ENCODE peak calls at places on chromosomes 7 and 10, in four cellular contexts. L is cardiac muscle cell, T is left lung, R is astrocyte. U is an unnamed sample.

GRCh38 chr7:27453702-27454405 is 208.8 kb downstream of the HIBADH start:
- DNase-seq in L (peak; percentile 19), T (no peak), R (peak; percentile 75), U (no peak)

GRCh38 chr10:69048103-69048502 is 39.8 kb upstream of the SRGN start:
- DNase-seq in R (no peak), T (no peak), L (no peak), U (no peak)

GRCh38 chr10:127990846-127991542 is 84.1 kb downstream of the PTPRE start:
- DNase-seq in R (peak; percentile 98), L (no peak), T (no peak), U (peak; percentile 13)

GRCh38 chr7:20214787-20215669 is 2.2 kb downstream of the MACC1 start:
- DNase-seq in L (no peak), T (no peak), R (peak; percentile 34), U (no peak)

GRCh38 chr7:54663186-54663585 is 95.8 kb downstream of the SEC61G start:
- DNase-seq in T (no peak), L (no peak), R (no peak), U (no peak)

GRCh38 chr7:51020944-51021343 is 238.2 kb upstream of the GRB10 start:
- DNase-seq in L (no peak), R (no peak), T (no peak), U (no peak)

GRCh38 chr7:82410461-82410860 is 33.1 kb downstream of the CACNA2D1 start:
- DNase-seq in L (peak; percentile 81), R (no peak), T (no peak), U (no peak)

GRCh38 chr10:122333037-122333436 is 41.5 kb upstream of the PLEKHA1 start:
- DNase-seq in T (no peak), R (no peak), L (no peak), U (no peak)

GRCh38 chr7:121832347-121832746 is 40.6 kb upstream of the PTPRZ1 start:
- DNase-seq in T (no peak), R (peak; percentile 4), L (no peak), U (no peak)

GRCh38 chr10:23293145-23293724 is 51.4 kb downstream of the C10orf67 start:
- DNase-seq in T (no peak), L (peak; percentile 63), R (peak; percentile 8), U (no peak)

GRCh38 chr10:33199731-33200130 is 134.7 kb downstream of the NRP1 start:
- DNase-seq in R (no peak), T (no peak), L (no peak), U (no peak)

GRCh38 chr10:96417432-96417831 is 58.6 kb upstream of the OPALIN start:
- DNase-seq in T (no peak), L (peak; percentile 40), R (peak; percentile 24), U (no peak)

GRCh38 chr10:133165556-133166503 is 5.8 kb downstream of the KNDC1 start:
- DNase-seq in R (no peak), T (peak; percentile 74), L (no peak), U (no peak)

GRCh38 chr10:43305881-43306280 is 39.0 kb upstream of the RASGEF1A start:
- DNase-seq in R (no peak), L (no peak), T (no peak), U (no peak)

GRCh38 chr10:635088-635861 is 54.2 kb downstream of the DIP2C start:
- DNase-seq in L (no peak), T (no peak), R (no peak), U (no peak)

GRCh38 chr7:1042161-1042833 is 2.0 kb upstream of the GPR146 start:
- DNase-seq in R (no peak), L (no peak), T (no peak), U (no peak)

GRCh38 chr10:129531195-129531968 is 64.3 kb downstream of the MGMT start:
- DNase-seq in T (no peak), L (peak; percentile 24), R (peak; percentile 71), U (peak; percentile 11)

GRCh38 chr10:98106531-98106930 is 27.9 kb upstream of the R3HCC1L start:
- DNase-seq in L (no peak), R (no peak), T (no peak), U (no peak)

GRCh38 chr7:40944981-40945585 is 757.8 kb downstream of the INHBA start:
- DNase-seq in L (no peak), T (no peak), R (no peak), U (no peak)

GRCh38 chr7:91285966-91286365 is 21.7 kb downstream of the FZD1 start:
- DNase-seq in R (peak; percentile 74), T (no peak), L (no peak), U (no peak)

GRCh38 chr10:124152139-124152780 is 58.9 kb upstream of the CHST15 start:
- DNase-seq in T (peak; percentile 85), R (peak; percentile 82), L (no peak), U (no peak)

GRCh38 chr10:48493083-48493871 is 111.6 kb downstream of the ARHGAP22 start:
- DNase-seq in L (no peak), T (no peak), R (no peak), U (no peak)

GRCh38 chr7:98420966-98421612 is 20.2 kb upstream of the BAIAP2L1 start:
- DNase-seq in T (peak; percentile 91), L (peak; percentile 81), R (no peak), U (no peak)

GRCh38 chr7:96723622-96724021 is 14.0 kb upstream of the SEM1 start:
- DNase-seq in R (no peak), L (no peak), T (no peak), U (no peak)

GRCh38 chr10:921471-922414 is 9.8 kb downstream of the LARP4B start:
- DNase-seq in L (no peak), R (peak; percentile 85), T (no peak), U (peak; percentile 37)

GRCh38 chr7:95317966-95318365 is 6.4 kb downstream of the PON1 start:
- DNase-seq in T (no peak), R (no peak), L (no peak), U (no peak)

GRCh38 chr7:32043688-32044087 is 26.5 kb downstream of the PDE1C start:
- DNase-seq in R (peak; percentile 90), T (no peak), L (no peak), U (no peak)

GRCh38 chr10:62327897-62328296 is 46.3 kb upstream of the ZNF365 start:
- DNase-seq in R (peak; percentile 10), L (no peak), T (no peak), U (peak; percentile 24)

GRCh38 chr7:27652518-27652917 is 10.2 kb downstream of the HIBADH start:
- DNase-seq in R (no peak), T (no peak), L (no peak), U (no peak)

GRCh38 chr10:5832946-5833345 is 19.7 kb upstream of the GDI2 start:
- DNase-seq in T (peak; percentile 67), L (no peak), R (no peak), U (no peak)

GRCh38 chr7:11428877-11429617 is 403.0 kb downstream of the THSD7A start:
- DNase-seq in T (no peak), L (no peak), R (no peak), U (no peak)

GRCh38 chr10:8702181-8702580 is 647.7 kb downstream of the GATA3 start:
- DNase-seq in R (no peak), L (no peak), T (no peak), U (no peak)

GRCh38 chr10:82982110-82982608 is 1107.2 kb downstream of the NRG3 start:
- DNase-seq in L (no peak), R (peak; percentile 97), T (no peak), U (peak; percentile 98)

GRCh38 chr7:121610243-121610642 is 214.1 kb upstream of the FAM3C start:
- DNase-seq in R (no peak), T (no peak), L (no peak), U (no peak)

GRCh38 chr10:132631348-132631735 is 93.8 kb downstream of the INPP5A start:
- DNase-seq in T (peak; percentile 53), L (peak; percentile 95), R (peak; percentile 16), U (no peak)

GRCh38 chr7:2030475-2031456 is 202.0 kb downstream of the MAD1L1 start:
- DNase-seq in L (no peak), R (no peak), T (peak; percentile 64), U (no peak)

GRCh38 chr10:86046845-86047460 is 319.6 kb downstream of the GRID1 start:
- DNase-seq in L (no peak), T (no peak), R (no peak), U (no peak)
- TF ChIP-seq CTCF in L (no peak), T (no peak), R (no peak), U (no peak)

DNA sequence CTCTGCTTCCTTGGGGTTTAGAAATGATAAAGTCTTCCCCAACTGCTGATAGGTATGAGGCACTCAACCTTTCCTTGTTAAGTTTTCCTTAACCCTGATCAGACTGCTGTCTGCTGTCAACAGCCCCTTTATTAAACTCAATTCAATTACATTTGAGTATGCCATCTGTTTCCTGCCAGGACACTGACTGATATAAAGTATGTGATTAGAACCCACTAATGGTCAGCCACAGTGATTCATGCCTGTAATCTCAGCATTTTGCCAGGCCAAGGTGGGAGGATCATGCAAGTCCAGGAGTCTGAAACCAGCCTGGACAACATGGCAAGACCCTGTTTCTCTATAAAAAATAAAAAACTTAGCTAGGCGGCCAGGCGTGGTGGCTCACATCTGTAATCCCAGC is 18.1 kb downstream of the BAZ1B start:
- DNase-seq in R (no peak), T (no peak), L (no peak), U (no peak)
- H3K36me3 ChIP-seq in R (peaks cover 60% of the 10 kb centered on the region), T (no peaks in the 10 kb centered on the region), L (peaks cover 66% of the 10 kb centered on the region), U (peaks cover 19% of the 10 kb centered on the region)

GRCh38 chr10:75326306-75326705 is 75.3 kb downstream of the ZNF503 start:
- DNase-seq in T (no peak), R (no peak), L (no peak), U (no peak)
- H3K4me3 ChIP-seq in T (no peak overlapping the region), R (no peak overlapping the region), L (no peak overlapping the region), U (no peak overlapping the region)

GRCh38 chr7:132154248-132154647 is 422.0 kb downstream of the PLXNA4 start:
- DNase-seq in T (no peak), L (no peak), R (no peak), U (no peak)
- TF ChIP-seq CTCF in T (no peak), L (no peak), R (no peak), U (no peak)

GRCh38 chr7:88073625-88074024 is 139.6 kb downstream of the ADAM22 start:
- DNase-seq in R (no peak), L (no peak), T (no peak), U (no peak)
- H3K36me3 ChIP-seq in R (no peaks in the 10 kb centered on the region), L (no peaks in the 10 kb centered on the region), T (no peaks in the 10 kb centered on the region), U (no peaks in the 10 kb centered on the region)

GRCh38 chr10:120861200-120861599 is 10.0 kb downstream of the WDR11 start:
- DNase-seq in L (no peak), R (no peak), T (no peak), U (no peak)
- H3K4me3 ChIP-seq in L (no peak overlapping the region), R (no peak overlapping the region), T (no peak overlapping the region), U (no peak overlapping the region)

DNA sequence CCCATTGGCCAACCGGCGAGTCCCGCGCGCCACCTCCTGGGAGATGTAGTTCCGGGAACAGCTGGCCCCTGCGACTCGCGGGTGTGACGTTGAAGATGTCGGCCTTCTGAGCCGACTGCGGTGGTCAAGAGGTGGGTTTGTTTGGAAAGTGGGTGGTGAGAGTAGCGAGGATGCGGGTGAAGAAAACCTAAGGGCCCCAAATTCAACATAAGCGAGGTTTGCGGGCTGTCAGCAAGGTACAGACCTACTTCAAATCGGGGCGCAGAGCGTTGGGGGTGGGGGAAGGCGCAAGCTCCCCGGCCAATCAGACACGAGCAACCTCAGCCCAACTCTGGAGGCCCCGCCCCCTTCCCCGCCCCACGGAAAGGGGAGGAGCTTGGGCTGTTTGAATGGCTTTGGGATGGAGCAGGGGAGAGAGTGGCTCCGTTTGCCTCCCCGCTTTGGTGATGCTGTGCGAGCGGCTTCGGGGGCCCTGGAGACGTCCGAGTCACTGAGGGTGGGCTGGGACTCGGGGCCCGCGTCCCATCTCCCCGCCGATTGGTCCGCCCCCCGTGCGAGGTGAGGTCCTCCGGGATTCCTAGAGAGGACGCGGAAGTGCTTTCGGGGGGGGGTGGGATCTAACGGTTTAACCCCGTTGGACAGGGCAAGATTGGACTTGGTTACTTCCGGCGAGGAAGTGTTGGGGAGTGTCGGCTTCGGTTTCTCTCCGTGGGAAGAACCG is at the start of gene ZKSCAN5:
- DNase-seq in R (peak; percentile 96), L (peak; percentile 93), T (peak; percentile 97), U (peak; percentile 79)
- TF ChIP-seq CTCF in R (no peak), L (no peak), T (no peak), U (no peak)

GRCh38 chr7:107913846-107914245 is 22.9 kb downstream of the DLD start:
- DNase-seq in T (no peak), R (no peak), L (no peak), U (no peak)
- H3K36me3 ChIP-seq in T (peaks cover 1% of the 10 kb centered on the region), R (peaks cover 32% of the 10 kb centered on the region), L (peaks cover 57% of the 10 kb centered on the region), U (peaks cover 6% of the 10 kb centered on the region)